ENCODE peak calls at places on chromosomes 4 and X, in eight cellular contexts. Q is AG09319; G is GM13976; L is breast epithelium; U is suprapubic skin; C is CD4-positive, alpha-beta T cell; K is coronary artery; M is progenitor cell of endocrine pancreas. H is an unnamed sample.

GRCh38 chrX:150700107-150700506 is 6.9 kb downstream of the MTMR1 start:
- DNase-seq in C (no peak), K (no peak), U (no peak), M (no peak), G (no peak), L (no peak), Q (no peak), H (no peak)

GRCh38 chrX:133094098-133094731 is 2.7 kb downstream of the USP26 start:
- DNase-seq in K (no peak), U (no peak), G (no peak), M (no peak), Q (no peak), C (no peak), L (no peak), H (no peak)

GRCh38 chrX:85109235-85109634 is 105.6 kb downstream of the APOOL start:
- DNase-seq in C (no peak), K (no peak), G (peak; percentile 28), L (no peak), Q (no peak), U (no peak), M (no peak), H (peak; percentile 6)

GRCh38 chr4:17376205-17376604 is 135.7 kb downstream of the QDPR start:
- DNase-seq in G (no peak), L (no peak), Q (no peak), C (no peak), M (no peak), K (no peak), U (no peak), H (no peak)

GRCh38 chrX:13428055-13428786 is 108.4 kb upstream of the ATXN3L start:
- DNase-seq in G (peak; percentile 31), K (no peak), Q (no peak), M (no peak), L (no peak), U (no peak), C (no peak), H (no peak)

GRCh38 chr4:52952540-52952939 is 90.4 kb downstream of the RASL11B start:
- DNase-seq in U (no peak), G (no peak), K (no peak), Q (no peak), L (no peak), C (no peak), M (no peak), H (no peak)

GRCh38 chr4:18069806-18070205 is 48.3 kb upstream of the LCORL start:
- DNase-seq in L (no peak), C (no peak), G (no peak), M (no peak), K (no peak), Q (no peak), U (no peak), H (no peak)

GRCh38 chr4:158664806-158665205 is 6.9 kb downstream of the C4orf46 start:
- DNase-seq in L (no peak), K (no peak), M (no peak), Q (no peak), C (no peak), G (no peak), U (no peak), H (no peak)

GRCh38 chr4:168880087-168880675 is 129.9 kb downstream of the CBR4 start:
- DNase-seq in G (no peak), Q (no peak), M (no peak), C (no peak), K (no peak), U (no peak), L (no peak), H (no peak)

GRCh38 chr4:148261861-148262260 is 180.4 kb downstream of the NR3C2 start:
- DNase-seq in Q (no peak), L (no peak), M (no peak), U (no peak), G (no peak), K (no peak), C (no peak), H (no peak)

GRCh38 chr4:48223633-48224295 is 45.9 kb downstream of the TEC start:
- DNase-seq in U (no peak), G (no peak), Q (no peak), M (no peak), C (no peak), K (no peak), L (no peak), H (no peak)

GRCh38 chr4:165994706-165995105 is 121.7 kb downstream of the TLL1 start:
- DNase-seq in Q (no peak), K (no peak), U (no peak), M (no peak), L (no peak), G (no peak), C (no peak), H (no peak)

GRCh38 chr4:6265546-6265945 is 4.1 kb upstream of the WFS1 start:
- DNase-seq in U (no peak), C (no peak), Q (no peak), M (no peak), G (no peak), L (no peak), K (no peak), H (no peak)

GRCh38 chr4:176549161-176549865 is 229.5 kb downstream of the SPCS3 start:
- DNase-seq in G (no peak), C (no peak), K (no peak), M (no peak), Q (no peak), U (no peak), L (no peak), H (no peak)

GRCh38 chr4:30181918-30182317 is 538.3 kb upstream of the PCDH7 start:
- DNase-seq in K (no peak), G (no peak), U (no peak), C (no peak), Q (no peak), M (no peak), L (no peak), H (no peak)

GRCh38 chr4:32417113-32417704 is 1697.0 kb downstream of the PCDH7 start:
- DNase-seq in L (no peak), Q (no peak), K (no peak), M (no peak), C (no peak), U (no peak), G (no peak), H (no peak)

GRCh38 chrX:70132244-70132643 is 1.0 kb upstream of the IGBP1 start:
- DNase-seq in G (no peak), K (no peak), C (no peak), Q (no peak), M (no peak), U (no peak), L (no peak), H (no peak)

GRCh38 chr4:142548491-142548890 is 297.6 kb downstream of the INPP4B start:
- DNase-seq in L (no peak), G (no peak), Q (no peak), K (no peak), C (no peak), M (no peak), U (no peak), H (no peak)

GRCh38 chr4:142551513-142552280 is 294.4 kb downstream of the INPP4B start:
- DNase-seq in L (no peak), K (no peak), Q (no peak), G (no peak), C (no peak), M (no peak), U (no peak), H (no peak)

GRCh38 chr4:142549726-142550463 is 296.2 kb downstream of the INPP4B start:
- DNase-seq in M (no peak), G (no peak), K (no peak), L (no peak), C (no peak), Q (no peak), U (no peak), H (no peak)

GRCh38 chr4:142549248-142549647 is 296.9 kb downstream of the INPP4B start:
- DNase-seq in G (no peak), L (no peak), K (no peak), U (no peak), C (no peak), Q (no peak), M (no peak), H (no peak)

GRCh38 chr4:142550955-142551354 is 295.1 kb downstream of the INPP4B start:
- DNase-seq in G (no peak), M (no peak), K (no peak), L (no peak), C (no peak), Q (no peak), U (no peak), H (no peak)
- TF ChIP-seq CTCF in G (no peak), M (no peak), K (no peak), L (no peak), C (no peak), Q (no peak), U (no peak), H (no peak)

GRCh38 chrX:153593811-153594500 is 5.0 kb downstream of the CCNQ start:
- DNase-seq in Q (no peak), K (no peak), G (no peak), L (no peak), M (no peak), U (no peak), C (no peak), H (no peak)
- TF ChIP-seq CTCF in Q (no peak), K (no peak), G (no peak), L (no peak), M (no peak), U (no peak), C (no peak), H (no peak)

GRCh38 chr4:184806711-184807110 is 19.1 kb downstream of the ACSL1 start:
- DNase-seq in L (no peak), M (no peak), K (no peak), U (no peak), G (no peak), Q (no peak), C (no peak), H (no peak)

GRCh38 chr4:184806246-184806550 is 19.6 kb downstream of the ACSL1 start:
- DNase-seq in M (no peak), G (no peak), C (no peak), Q (no peak), L (no peak), U (no peak), K (no peak), H (no peak)

GRCh38 chr4:184804621-184805020 is 21.1 kb downstream of the ACSL1 start:
- DNase-seq in L (no peak), Q (no peak), K (no peak), G (no peak), M (no peak), C (no peak), U (no peak), H (no peak)

GRCh38 chr4:184807261-184807660 is 18.5 kb downstream of the ACSL1 start:
- DNase-seq in K (no peak), C (no peak), L (no peak), M (no peak), Q (no peak), G (no peak), U (peak; percentile 45), H (no peak)

GRCh38 chr4:184805462-184806245 is 20.1 kb downstream of the ACSL1 start:
- DNase-seq in U (peak; percentile 82), L (peak; percentile 63), Q (no peak), G (no peak), M (no peak), C (no peak), K (no peak), H (no peak)
- TF ChIP-seq CTCF in U (no peak), L (no peak), Q (no peak), G (no peak), M (no peak), C (no peak), K (no peak), H (no peak)

GRCh38 chrX:79266702-79267101 is 100.4 kb downstream of the ITM2A start:
- DNase-seq in M (no peak), Q (no peak), C (no peak), L (no peak), K (no peak), U (no peak), G (no peak), H (no peak)

GRCh38 chrX:79268788-79269187 is 98.3 kb downstream of the ITM2A start:
- DNase-seq in C (no peak), M (no peak), K (no peak), U (no peak), G (no peak), L (no peak), Q (no peak), H (no peak)

GRCh38 chrX:79270401-79270800 is 96.7 kb downstream of the ITM2A start:
- DNase-seq in L (no peak), M (no peak), Q (no peak), K (no peak), U (no peak), C (peak; percentile 72), G (peak; percentile 21), H (peak; percentile 35)
- TF ChIP-seq CTCF in L (no peak), M (peak; percentile 37), Q (no peak), K (no peak), U (no peak), C (peak; percentile 75), G (peak; percentile 67), H (peak; percentile 54)